ENCODE peak calls at places on chromosomes 16 and 17, in nine cellular contexts. U, H, Y, C, E, X, W, M and O are unnamed samples.

GRCh38 chr17:16215002-16215272 is 397 bp downstream of the NCOR1 start:
- DNase-seq in U (peak), H (no peak), Y (no peak), C (no peak), E (peak), X (no peak), W (peak), M (no peak), O (peak)

GRCh38 chr16:12573730-12574383 is 229.8 kb downstream of the CPPED1 start:
- DNase-seq in U (peak), H (peak), Y (no peak), C (peak), E (peak), X (peak), W (peak), M (peak), O (peak)

GRCh38 chr17:4230142-4230541 is 33.6 kb downstream of the ANKFY1 start:
- DNase-seq in U (peak), H (peak), Y (peak), C (peak), E (no peak), X (no peak), W (peak), M (no peak), O (no peak)

GRCh38 chr17:2213291-2213960 is 90.2 kb downstream of the SMG6 start:
- DNase-seq in U (no peak), H (no peak), Y (no peak), C (peak), E (no peak), X (no peak), W (no peak), M (no peak), O (no peak)

GRCh38 chr16:89175280-89176146 is 4.0 kb downstream of the CDH15 start:
- DNase-seq in U (no peak), H (no peak), Y (no peak), C (no peak), E (no peak), X (no peak), W (no peak), M (no peak), O (no peak)

GRCh38 chr16:77993111-77993571 is 29.2 kb upstream of the CLEC3A start:
- DNase-seq in U (no peak), H (no peak), Y (no peak), C (no peak), E (no peak), X (no peak), W (no peak), M (no peak), O (no peak)

GRCh38 chr16:69889295-69889964 is 61.7 kb upstream of the CLEC18A start:
- DNase-seq in U (no peak), H (no peak), Y (no peak), C (no peak), E (no peak), X (no peak), W (no peak), M (no peak), O (no peak)

GRCh38 chr17:81858967-81859905 is 1.1 kb downstream of the P4HB start:
- DNase-seq in U (no peak), H (no peak), Y (no peak), C (no peak), E (no peak), X (no peak), W (no peak), M (no peak), O (no peak)

GRCh38 chr17:7313028-7313889 is 1.9 kb downstream of the GPS2 start:
- DNase-seq in U (no peak), H (no peak), Y (no peak), C (no peak), E (no peak), X (no peak), W (no peak), M (no peak), O (no peak)

GRCh38 chr17:38572665-38573365 is 32.9 kb downstream of the SRCIN1 start:
- DNase-seq in U (no peak), H (no peak), Y (no peak), C (no peak), E (peak), X (no peak), W (no peak), M (no peak), O (peak)

DNA sequence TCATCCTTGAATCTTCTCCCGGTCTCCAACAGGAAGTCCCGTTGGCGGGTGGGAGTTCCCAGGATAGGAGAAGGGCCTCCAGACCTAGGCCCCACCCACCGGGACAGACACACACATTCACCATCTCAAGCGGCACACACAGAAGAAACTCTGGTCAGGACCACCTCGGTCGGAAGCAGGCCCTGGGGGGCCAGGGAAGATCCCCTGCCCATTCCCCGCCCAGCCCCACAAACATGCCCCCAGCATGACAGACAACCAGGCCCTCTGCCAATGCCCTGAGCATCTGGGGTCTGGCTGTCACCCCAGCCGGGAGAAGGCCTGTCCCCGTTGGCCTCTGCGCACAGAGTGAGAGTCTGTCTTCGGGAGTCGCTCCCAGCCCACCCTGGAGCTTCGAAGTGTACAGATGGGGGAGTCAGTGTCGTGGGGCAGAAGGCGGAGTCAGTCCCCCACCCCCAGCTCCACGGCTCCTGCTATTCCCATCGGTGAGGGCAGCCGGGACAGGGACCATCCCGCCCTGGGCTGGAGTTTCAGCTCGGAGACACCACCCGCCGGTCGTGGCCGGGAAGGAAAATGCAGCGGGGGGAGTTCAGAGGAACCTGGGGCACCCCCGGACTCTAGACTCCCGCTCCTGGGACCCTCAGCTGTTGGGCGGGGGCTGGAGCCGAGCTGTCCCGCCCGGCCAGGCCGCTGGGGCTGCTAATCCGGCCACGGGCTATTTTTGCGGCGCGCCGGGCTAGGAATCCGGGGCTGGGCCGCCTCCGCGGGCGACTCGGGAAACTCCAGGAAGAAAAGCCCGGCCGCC is 690 bp downstream of the RHBDF1 start:
- DNase-seq in U (peak), H (peak), Y (no peak), C (peak), E (peak), X (no peak), W (peak), M (no peak), O (peak)
- H3K4me3 ChIP-seq in U (peak), H (peak), Y (peak), C (peak), E (peak), X (peak), W (peak), M (peak), O (peak)

GRCh38 chr16:2699791-2700600 is 17.7 kb downstream of the KCTD5 start:
- DNase-seq in U (no peak), H (no peak), Y (no peak), C (no peak), E (no peak), X (no peak), W (no peak), M (no peak), O (no peak)

GRCh38 chr16:2700786-2701185 is 18.5 kb downstream of the KCTD5 start:
- DNase-seq in U (no peak), H (no peak), Y (no peak), C (no peak), E (no peak), X (no peak), W (no peak), M (no peak), O (no peak)

GRCh38 chr16:2698103-2698870 is 16.0 kb downstream of the KCTD5 start:
- DNase-seq in U (no peak), H (no peak), Y (no peak), C (no peak), E (no peak), X (no peak), W (no peak), M (no peak), O (no peak)

GRCh38 chr16:2697401-2697948 is 15.2 kb downstream of the KCTD5 start:
- DNase-seq in U (no peak), H (no peak), Y (no peak), C (no peak), E (no peak), X (no peak), W (no peak), M (no peak), O (no peak)

GRCh38 chr16:2698996-2699750 is 16.9 kb downstream of the KCTD5 start:
- DNase-seq in U (no peak), H (no peak), Y (no peak), C (no peak), E (no peak), X (no peak), W (no peak), M (no peak), O (no peak)
- H3K27ac ChIP-seq in U (no peak), H (no peak), Y (no peak), C (no peak), E (no peak), X (no peak), W (no peak), M (no peak), O (no peak)

GRCh38 chr17:57527437-57528083 is 217.5 kb downstream of the CCDC182 start:
- DNase-seq in U (no peak), H (no peak), Y (no peak), C (no peak), E (no peak), X (no peak), W (no peak), M (no peak), O (no peak)
- TF ChIP-seq POLR2AphosphoS5 in U (no peak), H (no peak), Y (no peak), C (no peak), E (no peak), X (no peak), W (no peak), M (no peak), O (no peak)

DNA sequence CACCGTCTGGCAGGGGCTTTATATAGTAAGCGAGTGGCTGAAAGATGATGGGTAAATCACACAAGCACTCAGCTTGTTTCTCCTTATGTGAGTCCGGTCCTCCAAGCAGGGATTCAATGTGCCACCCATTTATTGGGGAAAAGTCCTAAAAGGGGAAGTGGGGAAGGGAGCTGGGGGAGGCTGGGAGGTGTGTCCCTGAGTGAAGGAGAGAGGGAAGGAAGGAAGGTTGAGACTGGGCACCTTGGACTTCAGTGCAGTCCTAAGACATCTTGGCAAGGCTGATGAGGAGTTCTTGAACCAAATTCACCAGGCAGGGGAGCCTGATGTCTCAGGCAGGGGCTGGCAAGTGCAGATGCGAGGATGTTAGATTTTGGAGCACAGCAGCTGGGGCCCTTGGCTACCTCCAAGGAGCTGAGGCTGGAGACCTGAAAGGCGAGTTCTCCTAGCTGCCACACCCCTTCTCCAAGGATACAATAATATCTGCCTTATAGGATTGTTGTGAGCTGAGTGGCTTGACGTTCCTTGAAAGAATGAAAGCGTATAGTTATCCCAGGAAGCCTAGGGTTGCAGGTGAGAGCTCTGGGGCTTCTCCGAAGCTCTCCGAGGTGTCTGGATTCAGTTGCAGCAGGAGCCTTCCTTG is 23.0 kb upstream of the CYLD start:
- DNase-seq in U (peak), H (no peak), Y (no peak), C (no peak), E (no peak), X (no peak), W (peak), M (no peak), O (peak)
- H3K4me3 ChIP-seq in U (no peak), H (no peak), Y (no peak), C (no peak), E (no peak), X (no peak), W (no peak), M (no peak), O (no peak)

GRCh38 chr16:66905633-66906539 is 12.8 kb downstream of the CDH16 start:
- DNase-seq in U (peak), H (no peak), Y (no peak), C (no peak), E (peak), X (no peak), W (no peak), M (no peak), O (peak)
- H3K27ac ChIP-seq in U (peak), H (no peak), Y (peak), C (no peak), E (no peak), X (no peak), W (no peak), M (no peak), O (peak)

GRCh38 chr17:9261059-9262029 is 240.0 kb downstream of the NTN1 start:
- DNase-seq in U (no peak), H (no peak), Y (no peak), C (no peak), E (no peak), X (no peak), W (no peak), M (no peak), O (no peak)
- TF ChIP-seq POLR2AphosphoS5 in U (no peak), H (no peak), Y (no peak), C (no peak), E (no peak), X (no peak), W (no peak), M (no peak), O (no peak)

DNA sequence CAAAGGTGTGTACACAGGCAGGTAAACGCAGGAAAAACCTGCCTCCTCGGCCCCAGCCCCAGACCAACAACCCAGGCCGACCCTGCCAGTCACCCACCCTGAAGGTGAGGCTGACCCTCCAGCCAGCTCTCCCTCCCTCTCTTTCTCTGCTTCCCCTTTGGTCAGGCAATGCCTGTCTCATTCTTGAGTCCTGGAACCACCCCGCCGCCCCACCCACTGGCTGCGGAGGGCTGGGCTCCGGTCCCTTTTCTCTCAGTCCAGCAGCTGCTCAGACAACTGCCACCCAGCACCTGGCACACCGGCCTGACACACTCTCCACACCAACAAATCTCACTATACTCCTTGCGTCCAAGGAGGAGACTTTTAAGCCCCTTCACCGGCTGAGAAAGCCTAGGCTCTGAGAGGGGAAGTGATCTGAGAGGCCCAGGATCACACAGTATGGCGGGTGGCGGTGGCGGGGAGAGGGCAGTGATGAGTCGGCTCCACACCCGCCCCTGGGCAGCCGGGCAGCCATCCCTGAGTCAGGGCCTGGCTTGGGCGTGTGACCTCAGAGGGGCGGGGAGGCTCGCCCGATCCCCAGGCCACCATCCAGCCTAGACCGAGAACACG is 687 bp downstream of the FLII start:
- DNase-seq in U (peak), H (no peak), Y (peak), C (peak), E (peak), X (no peak), W (peak), M (no peak), O (peak)
- H3K4me3 ChIP-seq in U (peak), H (peak), Y (peak), C (peak), E (peak), X (peak), W (peak), M (peak), O (peak)

DNA sequence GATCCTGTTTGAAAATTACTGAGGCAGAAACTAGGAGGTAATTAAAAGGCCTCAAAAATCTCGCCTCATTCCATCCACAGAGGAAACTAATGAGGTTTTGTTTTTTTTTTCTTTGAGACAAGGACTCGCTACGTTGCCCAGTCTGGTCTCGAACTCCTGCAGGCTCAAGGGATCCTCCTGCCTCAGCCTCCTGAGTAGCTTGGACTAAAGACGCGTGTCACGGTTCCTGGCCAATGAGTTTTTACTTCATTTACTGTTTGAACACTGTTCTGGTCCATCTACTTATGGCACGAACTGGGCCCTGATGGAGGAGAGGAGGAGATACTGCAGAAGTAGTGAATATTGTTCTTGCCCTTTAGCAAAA is 600 bp upstream of the BLTP2 start:
- DNase-seq in U (peak), H (no peak), Y (no peak), C (no peak), E (no peak), X (no peak), W (no peak), M (no peak), O (no peak)
- H3K27ac ChIP-seq in U (peak), H (peak), Y (peak), C (peak), E (peak), X (peak), W (peak), M (peak), O (peak)

DNA sequence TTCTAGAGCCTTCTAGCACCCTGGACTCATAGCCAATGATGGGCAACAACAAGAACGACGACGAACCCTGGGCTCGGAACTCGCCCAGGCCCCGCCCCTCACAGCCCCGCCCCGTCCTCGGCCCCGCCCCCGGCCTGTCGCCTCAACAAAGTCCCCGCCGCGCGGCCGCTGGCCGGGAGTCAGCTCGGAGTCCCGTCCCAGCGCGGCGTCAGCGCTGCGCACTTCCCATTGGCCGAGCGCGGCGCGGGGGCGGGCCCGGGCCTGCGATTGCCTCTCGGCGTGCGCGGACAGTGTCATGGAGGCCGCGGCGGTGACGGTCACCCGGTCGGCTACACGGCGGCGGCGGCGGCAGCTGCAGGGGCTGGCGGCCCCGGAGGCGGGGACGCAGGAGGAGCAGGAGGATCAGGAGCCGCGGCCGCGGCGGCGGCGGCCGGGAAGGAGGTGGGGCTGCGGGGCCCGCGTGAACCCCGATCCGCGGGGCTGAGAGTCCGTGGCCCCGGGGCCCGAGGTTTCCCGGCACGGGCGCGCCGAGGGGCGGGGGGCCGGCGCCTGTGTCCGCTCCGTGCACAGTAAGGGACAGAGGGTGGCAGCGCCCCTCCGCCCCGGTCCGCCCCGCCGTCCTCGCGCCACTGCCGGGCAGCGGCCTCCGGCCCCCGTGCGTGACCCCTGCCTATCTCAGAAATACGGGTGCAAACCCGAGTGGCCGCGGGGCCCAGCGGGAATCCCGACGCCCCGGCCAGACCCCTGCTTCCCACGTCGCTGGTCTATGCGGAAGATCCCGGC is at the start of gene ENGASE:
- DNase-seq in U (peak), H (peak), Y (peak), C (peak), E (peak), X (no peak), W (peak), M (no peak), O (peak)
- TF ChIP-seq POLR2AphosphoS5 in U (peak), H (peak), Y (peak), C (peak), E (peak), X (peak), W (peak), M (peak), O (peak)

DNA sequence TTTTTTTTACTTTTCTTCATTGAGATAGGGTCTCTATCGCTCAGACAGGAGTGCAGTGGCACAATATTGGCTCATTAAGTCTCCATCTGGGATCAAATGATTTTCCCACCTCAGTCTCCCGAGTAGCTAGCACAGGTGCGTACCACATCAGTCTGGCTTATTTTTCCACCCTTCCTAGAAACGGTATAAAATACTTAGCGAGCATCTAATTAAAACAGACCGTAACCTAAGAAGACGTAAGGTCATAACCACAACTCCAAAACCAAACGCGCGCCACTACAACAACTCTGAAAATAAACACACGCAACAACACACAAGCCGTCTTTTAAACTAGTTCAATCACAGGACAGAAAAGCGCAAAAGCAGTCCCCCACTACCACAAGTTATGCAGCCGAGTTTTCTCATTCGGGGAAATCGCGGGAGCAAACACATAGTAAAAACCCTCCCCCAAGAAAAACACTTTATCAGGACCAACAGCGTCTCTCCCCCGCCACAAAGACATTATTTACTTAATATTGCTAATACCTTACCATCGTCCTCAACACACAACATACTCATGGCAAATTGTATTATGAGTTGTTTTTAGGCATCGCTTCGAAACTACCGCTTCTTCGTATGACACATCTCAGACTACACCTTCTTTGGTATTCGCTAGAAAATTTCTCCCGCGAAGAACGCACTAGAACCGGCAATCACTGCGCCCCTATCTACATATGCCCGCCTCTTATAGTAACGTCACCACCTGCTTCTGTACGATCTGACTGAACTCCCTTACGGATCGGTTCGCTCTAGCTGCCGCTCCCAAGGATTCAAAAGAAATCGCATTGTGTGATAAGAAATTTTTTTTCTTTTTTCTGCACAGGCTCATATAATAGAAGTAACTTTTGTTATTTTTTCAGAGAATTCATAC is 32.8 kb downstream of the TEX14 start:
- DNase-seq in U (peak), H (peak), Y (peak), C (peak), E (peak), X (peak), W (peak), M (peak), O (peak)
- H3K4me3 ChIP-seq in U (peak), H (peak), Y (peak), C (peak), E (peak), X (peak), W (peak), M (peak), O (peak)